ENCODE peak calls at places on chromosomes 6 and 20, in four cellular contexts. O is A549, S is adrenal gland, V is uterus. D is an unnamed sample.

GRCh38 chr6:89357390-89357789 is 4.9 kb upstream of the UBE2J1 start:
- DNase-seq in V (no peak), O (no peak), S (no peak), D (peak)

GRCh38 chr20:50844430-50845100 is 49.7 kb downstream of the BCAS4 start:
- DNase-seq in V (no peak), O (peak), S (no peak), D (no peak)

GRCh38 chr6:159692303-159693127 is 526 bp downstream of the SOD2 start:
- DNase-seq in V (no peak), S (peak), O (peak), D (peak)

GRCh38 chr6:159720708-159721107 is 6.6 kb upstream of the WTAP start:
- DNase-seq in V (no peak), O (peak), S (no peak), D (peak)

GRCh38 chr6:124512431-124512830 is 449.8 kb upstream of the RNF217 start:
- DNase-seq in O (no peak), S (no peak), V (no peak), D (no peak)

GRCh38 chr20:62455929-62456328 is 19.9 kb downstream of the GATA5 start:
- DNase-seq in O (no peak), V (no peak), S (no peak), D (no peak)

GRCh38 chr20:25288291-25289181 is 40.7 kb downstream of the PYGB start:
- DNase-seq in O (no peak), S (no peak), V (peak), D (no peak)

GRCh38 chr20:2838170-2838797 is 2.2 kb downstream of the PCED1A start:
- DNase-seq in S (no peak), V (no peak), O (no peak), D (no peak)

GRCh38 chr20:62079166-62079565 is 13.5 kb upstream of the TAF4 start:
- DNase-seq in O (no peak), S (no peak), V (no peak), D (no peak)

GRCh38 chr6:140441256-140441655 is 1066.8 kb upstream of the CITED2 start:
- DNase-seq in V (peak), O (peak), S (peak), D (peak)

GRCh38 chr20:63957004-63957689 is 931 bp upstream of the UCKL1 start:
- DNase-seq in S (peak), V (peak), O (peak), D (peak)
- TF ChIP-seq POLR2A in S (peak), V (peak), O (peak), D (peak)

DNA sequence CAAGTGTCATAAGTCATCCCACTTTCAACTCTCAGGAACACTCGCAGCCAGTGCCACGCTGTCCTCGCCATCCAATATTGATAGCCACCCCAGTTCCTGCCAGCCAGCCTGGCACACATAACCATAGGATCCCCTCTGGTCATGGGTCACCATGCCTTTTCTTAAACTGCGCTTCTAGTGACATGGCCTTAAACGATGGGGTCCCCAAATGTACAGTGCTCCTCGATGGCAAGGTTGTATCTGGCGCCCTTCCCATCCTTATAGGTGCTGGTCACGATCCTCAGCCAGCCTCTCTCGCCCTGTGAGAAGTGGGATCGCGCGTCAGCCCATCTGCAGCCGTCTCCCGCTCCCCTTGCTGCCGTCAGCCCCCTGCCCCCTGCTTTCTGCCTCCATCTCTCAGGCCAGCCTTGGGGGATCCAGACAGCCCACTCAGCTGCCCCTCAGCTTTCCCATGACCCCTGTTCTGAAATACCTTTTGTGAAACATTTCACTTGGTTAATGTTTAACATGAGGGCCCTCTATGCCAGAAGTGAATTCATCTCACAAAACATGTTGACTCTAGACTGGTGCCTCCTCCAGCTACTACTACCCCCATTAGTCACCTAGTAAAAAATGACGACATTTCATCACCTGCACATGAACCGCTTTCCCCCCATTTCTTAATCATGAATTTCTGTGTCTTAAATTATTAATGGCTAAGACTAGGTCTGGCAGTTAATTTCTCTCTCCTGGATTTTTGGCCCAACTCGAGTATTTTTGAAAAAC is 11.4 kb downstream of the CTSZ start:
- DNase-seq in O (peak), V (no peak), S (no peak), D (no peak)
- TF ChIP-seq POLR2A in O (no peak), V (no peak), S (no peak), D (no peak)

GRCh38 chr6:34573567-34574183 is 17.5 kb upstream of the SPDEF start:
- DNase-seq in S (no peak), O (no peak), V (no peak), D (no peak)

GRCh38 chr6:34571388-34571787 is 15.3 kb upstream of the SPDEF start:
- DNase-seq in S (no peak), V (no peak), O (no peak), D (no peak)

GRCh38 chr6:34572585-34572984 is 16.5 kb upstream of the SPDEF start:
- DNase-seq in V (no peak), S (no peak), O (no peak), D (no peak)

GRCh38 chr6:34570066-34570833 is 14.1 kb upstream of the SPDEF start:
- DNase-seq in O (no peak), S (no peak), V (no peak), D (no peak)

DNA sequence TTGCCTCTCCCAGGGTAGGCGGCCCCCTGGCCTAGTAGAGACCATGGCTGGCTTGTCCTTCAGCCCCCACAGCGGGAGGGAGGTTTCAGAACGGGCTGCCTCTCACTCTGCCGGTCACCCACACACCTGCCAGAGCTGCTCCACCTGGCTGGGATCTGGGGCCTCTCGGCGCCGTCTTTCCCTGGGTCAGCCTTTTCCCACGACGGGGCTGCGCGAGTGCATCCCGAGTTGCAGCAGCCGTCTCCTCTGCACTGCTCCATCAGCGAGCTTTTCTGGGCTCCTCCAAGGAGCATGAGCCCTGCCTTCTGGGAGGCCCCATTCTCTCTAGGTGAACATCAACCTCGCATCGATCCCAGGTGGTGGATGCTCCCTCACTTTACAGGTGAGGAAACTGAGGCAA is 15.9 kb upstream of the SPDEF start:
- DNase-seq in O (no peak), S (no peak), V (no peak), D (no peak)
- TF ChIP-seq POLR2A in O (no peak), S (no peak), V (no peak), D (no peak)

GRCh38 chr6:4999586-4999985 is 4.3 kb downstream of the RPP40 start:
- DNase-seq in V (no peak), S (no peak), O (no peak), D (no peak)

GRCh38 chr6:5007531-5007930 is 3.7 kb upstream of the RPP40 start:
- DNase-seq in S (no peak), O (no peak), V (no peak), D (no peak)

GRCh38 chr6:5006182-5006581 is 2.3 kb upstream of the RPP40 start:
- DNase-seq in S (no peak), V (no peak), O (no peak), D (no peak)

GRCh38 chr6:5004373-5005037 is 668 bp upstream of the RPP40 start:
- DNase-seq in O (no peak), S (no peak), V (no peak), D (peak)

GRCh38 chr6:5003604-5004372 is at the start of gene RPP40:
- DNase-seq in S (peak), V (peak), O (peak), D (peak)
- TF ChIP-seq POLR2A in S (no peak), V (peak), O (peak), D (peak)